ENCODE peak calls at places on chromosomes 4 and X, in four cellular contexts. R, C, B and J are unnamed samples.

GRCh38 chr4:186557486-186557885 is 2.1 kb upstream of the MTNR1A start:
- DNase-seq in R (no peak), C (no peak), B (no peak), J (no peak)

GRCh38 chrX:139290310-139290709 is 240.2 kb upstream of the F9 start:
- DNase-seq in R (no peak), C (peak; percentile 9), B (no peak), J (no peak)

GRCh38 chr4:138919094-138919936 is 96.3 kb upstream of the NOCT start:
- DNase-seq in R (peak; percentile 85), C (peak; percentile 28), B (peak; percentile 39), J (peak; percentile 85)

GRCh38 chr4:168995537-168996295 is 14.3 kb downstream of the CBR4 start:
- DNase-seq in R (no peak), C (no peak), B (no peak), J (no peak)

GRCh38 chrX:149618871-149619270 is 12.7 kb downstream of the TMEM185A start:
- DNase-seq in R (no peak), C (no peak), B (no peak), J (no peak)

GRCh38 chrX:53704294-53704693 is 17.8 kb upstream of the HUWE1 start:
- DNase-seq in R (no peak), C (no peak), B (no peak), J (no peak)

GRCh38 chr4:139913398-139913990 is 240.5 kb downstream of the MAML3 start:
- DNase-seq in R (no peak), C (no peak), B (no peak), J (no peak)

GRCh38 chrX:100407784-100408642 is 2.1 kb downstream of the PCDH19 start:
- DNase-seq in R (no peak), C (no peak), B (no peak), J (no peak)

GRCh38 chr4:182082910-182083309 is 160.3 kb upstream of the TENM3 start:
- DNase-seq in R (no peak), C (no peak), B (no peak), J (no peak)

GRCh38 chrX:140040397-140040796 is 75.1 kb upstream of the CXorf66 start:
- DNase-seq in R (no peak), C (peak; percentile 16), B (no peak), J (no peak)

GRCh38 chr4:25875281-25875745 is 12.5 kb upstream of the SEL1L3 start:
- DNase-seq in R (no peak), C (no peak), B (no peak), J (no peak)

GRCh38 chrX:20269848-20270556 is 3.3 kb upstream of the RPS6KA3 start:
- DNase-seq in R (no peak), C (no peak), B (no peak), J (no peak)

GRCh38 chr4:24880171-24880570 is 32.7 kb downstream of the CCDC149 start:
- DNase-seq in R (no peak), C (no peak), B (no peak), J (no peak)

GRCh38 chr4:123037809-123038208 is 115.4 kb upstream of the NUDT6 start:
- DNase-seq in R (no peak), C (peak; percentile 16), B (no peak), J (no peak)

GRCh38 chrX:119423631-119424030 is 24.5 kb downstream of the SLC25A43 start:
- DNase-seq in R (no peak), C (no peak), B (no peak), J (no peak)

GRCh38 chr4:112403072-112403945 is 106.1 kb downstream of the ALPK1 start:
- DNase-seq in R (no peak), C (no peak), B (no peak), J (no peak)

GRCh38 chr4:184794470-184794869 is 31.3 kb downstream of the ACSL1 start:
- DNase-seq in R (no peak), C (no peak), B (no peak), J (no peak)

GRCh38 chr4:38073596-38074234 is 113.5 kb downstream of the PTTG2 start:
- DNase-seq in R (no peak), C (no peak), B (no peak), J (no peak)

GRCh38 chr4:15420642-15421041 is 7.2 kb upstream of the C1QTNF7 start:
- DNase-seq in R (no peak), C (peak; percentile 25), B (no peak), J (no peak)

GRCh38 chrX:73913580-73913979 is 350.6 kb downstream of the CHIC1 start:
- DNase-seq in R (no peak), C (no peak), B (no peak), J (no peak)

GRCh38 chr4:3472411-3473141 is 9.5 kb downstream of the DOK7 start:
- DNase-seq in R (no peak), C (no peak), B (no peak), J (no peak)